ENCODE peak calls at places on chromosomes 1 and 21, in eight cellular contexts. I, W, J, B, U, G, H and C are unnamed samples.

GRCh38 chr1:229380514-229381160 is 37.8 kb upstream of the CCSAP start:
- DNase-seq in I (no peak), H (no peak), B (no peak), G (no peak), W (no peak), U (peak; percentile 13), J (no peak), C (no peak)

GRCh38 chr1:159009704-159010361 is at the start of gene IFI16:
- DNase-seq in H (peak; percentile 96), J (no peak), U (peak; percentile 91), I (peak; percentile 98), B (no peak), G (peak; percentile 95), W (peak; percentile 56), C (no peak)

GRCh38 chr1:197967066-197967465 is 49.9 kb downstream of the LHX9 start:
- DNase-seq in I (no peak), G (no peak), B (no peak), J (no peak), U (no peak), H (no peak), W (no peak), C (no peak)

GRCh38 chr21:43865471-43866181 is 603 bp downstream of the AGPAT3 start:
- DNase-seq in W (peak; percentile 62), B (no peak), G (no peak), U (peak; percentile 63), I (peak; percentile 25), J (peak; percentile 77), H (peak; percentile 53), C (no peak)

GRCh38 chr1:39129514-39129913 is 75.0 kb upstream of the MACF1 start:
- DNase-seq in B (no peak), U (peak; percentile 16), J (no peak), W (no peak), H (no peak), G (peak; percentile 57), I (peak; percentile 69), C (no peak)

GRCh38 chr1:45394342-45394741 is 54.1 kb upstream of the MUTYH start:
- DNase-seq in W (no peak), B (no peak), J (no peak), U (peak; percentile 83), H (no peak), G (no peak), I (peak; percentile 3), C (no peak)

GRCh38 chr1:161706116-161706482 is 930 bp upstream of the FCRLA start:
- DNase-seq in G (no peak), I (no peak), H (no peak), U (peak; percentile 30), J (no peak), W (no peak), B (no peak), C (no peak)

GRCh38 chr1:65147424-65148177 is 402 bp upstream of the AK4 start:
- DNase-seq in G (peak; percentile 26), W (no peak), I (peak; percentile 36), U (peak; percentile 76), J (peak; percentile 55), B (no peak), H (no peak), C (peak; percentile 31)

GRCh38 chr1:185670187-185670627 is 64.0 kb upstream of the HMCN1 start:
- DNase-seq in H (peak; percentile 54), U (peak; percentile 56), J (no peak), B (peak; percentile 20), I (peak; percentile 68), W (no peak), G (peak; percentile 72), C (no peak)

GRCh38 chr1:26278835-26279597 is 870 bp upstream of the SH3BGRL3 start:
- DNase-seq in I (peak; percentile 40), W (no peak), B (no peak), J (no peak), U (peak; percentile 48), H (peak; percentile 68), G (peak; percentile 42), C (peak; percentile 90)

GRCh38 chr1:224637510-224637909 is 21.4 kb downstream of the CNIH3 start:
- DNase-seq in U (no peak), J (no peak), B (no peak), H (peak; percentile 71), W (no peak), G (peak; percentile 97), I (peak; percentile 75), C (no peak)

GRCh38 chr1:169103002-169103401 is 3.5 kb upstream of the ATP1B1 start:
- DNase-seq in B (no peak), J (no peak), G (no peak), W (no peak), I (no peak), H (no peak), U (no peak), C (no peak)

GRCh38 chr1:50735443-50735842 is 224.6 kb downstream of the FAF1 start:
- DNase-seq in U (peak; percentile 31), G (peak; percentile 46), B (no peak), W (no peak), I (peak; percentile 56), J (no peak), H (peak; percentile 56), C (no peak)

GRCh38 chr1:225476538-225476988 is 48.7 kb upstream of the LBR start:
- DNase-seq in I (no peak), J (no peak), W (peak; percentile 14), U (no peak), H (no peak), B (peak; percentile 3), G (no peak), C (no peak)

GRCh38 chr1:168498159-168498609 is 45.6 kb downstream of the XCL2 start:
- DNase-seq in U (no peak), B (no peak), W (no peak), G (peak; percentile 57), I (peak; percentile 81), H (peak; percentile 87), J (no peak), C (no peak)

GRCh38 chr21:16942703-16943102 is 570.1 kb upstream of the CXADR start:
- DNase-seq in U (no peak), I (peak; percentile 24), B (no peak), H (peak; percentile 5), J (no peak), W (no peak), G (peak; percentile 24), C (no peak)

GRCh38 chr1:227844320-227845114 is 29.0 kb downstream of the PRSS38 start:
- DNase-seq in J (no peak), G (no peak), H (no peak), B (no peak), U (no peak), I (no peak), W (peak; percentile 14), C (no peak)

GRCh38 chr1:78044796-78045599 is 768 bp upstream of the GIPC2 start:
- DNase-seq in G (no peak), U (no peak), I (no peak), J (no peak), B (no peak), H (no peak), W (no peak), C (no peak)

GRCh38 chr1:98126740-98127139 is 205.9 kb upstream of the DPYD start:
- DNase-seq in I (no peak), H (no peak), U (no peak), W (no peak), B (no peak), G (no peak), J (no peak), C (no peak)

GRCh38 chr1:85464497-85465098 is 361 bp downstream of the DDAH1 start:
- DNase-seq in B (peak; percentile 14), J (peak; percentile 78), I (peak; percentile 71), G (peak; percentile 78), U (peak; percentile 63), H (peak; percentile 66), W (peak; percentile 66), C (peak; percentile 29)

GRCh38 chr1:29691499-29691898 is 455.2 kb downstream of the PTPRU start:
- DNase-seq in H (no peak), J (no peak), I (no peak), W (no peak), B (no peak), U (no peak), G (no peak), C (no peak)

GRCh38 chr1:29688477-29689365 is 452.4 kb downstream of the PTPRU start:
- DNase-seq in W (no peak), U (no peak), J (peak; percentile 26), B (no peak), I (peak; percentile 70), G (peak; percentile 81), H (peak; percentile 62), C (no peak)

GRCh38 chr1:29687601-29688244 is 451.4 kb downstream of the PTPRU start:
- DNase-seq in W (no peak), G (peak; percentile 41), U (no peak), B (no peak), H (no peak), I (no peak), J (no peak), C (no peak)

GRCh38 chr1:29690156-29690555 is 453.8 kb downstream of the PTPRU start:
- DNase-seq in I (no peak), G (no peak), B (no peak), H (no peak), U (no peak), W (no peak), J (peak; percentile 6), C (no peak)

GRCh38 chr1:29689372-29690030 is 453.2 kb downstream of the PTPRU start:
- DNase-seq in G (no peak), W (no peak), H (no peak), J (peak; percentile 46), B (no peak), U (no peak), I (no peak), C (peak; percentile 70)
- H3K4me3 ChIP-seq in G (no peak overlapping the region), W (no peak overlapping the region), H (no peak overlapping the region), J (no peak overlapping the region), B (no peak overlapping the region), U (no peak overlapping the region), I (no peak overlapping the region), C (no peak overlapping the region)

DNA sequence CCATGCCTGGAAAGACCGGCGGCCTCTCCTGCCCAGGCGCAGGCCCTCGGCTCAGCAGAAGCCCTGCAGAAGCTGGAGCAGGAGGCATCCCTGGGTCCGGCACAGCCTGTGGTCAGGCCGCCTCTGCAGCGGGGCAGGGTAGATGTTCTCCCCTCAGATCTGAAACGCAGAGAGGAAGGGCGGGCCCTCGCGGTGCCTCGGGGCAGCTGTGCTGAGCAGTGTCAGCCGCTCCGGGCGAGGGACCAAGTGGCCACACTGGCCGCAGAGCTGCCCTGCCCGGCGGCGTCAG is 175.3 kb upstream of the ARHGEF16 start:
- DNase-seq in B (no peak), W (no peak), U (no peak), G (no peak), H (no peak), J (no peak), I (no peak), C (no peak)
- TF ChIP-seq CTCF in B (no peak), W (no peak), U (no peak), G (no peak), H (no peak), J (no peak), I (no peak), C (no peak)

GRCh38 chr21:14241322-14241721 is 25.4 kb downstream of the RBM11 start:
- DNase-seq in J (no peak), B (no peak), H (no peak), G (no peak), U (no peak), W (no peak), I (no peak), C (no peak)
- H3K4me3 ChIP-seq in J (no peak overlapping the region), B (no peak overlapping the region), H (no peak overlapping the region), G (no peak overlapping the region), U (no peak overlapping the region), W (no peak overlapping the region), I (no peak overlapping the region), C (no peak overlapping the region)

GRCh38 chr1:16924919-16925477 is 3.3 kb downstream of the CROCC start:
- DNase-seq in H (no peak), W (no peak), I (no peak), B (no peak), U (no peak), G (no peak), J (peak; percentile 26), C (no peak)
- TF ChIP-seq CTCF in H (no peak), W (no peak), I (no peak), B (no peak), U (no peak), G (peak; percentile 22), J (no peak), C (no peak)